ENCODE peak calls at places on chromosomes 4 and X, in six cellular contexts. One of them, this sample, is unnamed.

GRCh38 chrX:135086197-135086854 is 34.0 kb downstream of the ETDB start:
- DNase-seq in left ventricle myocardium superior: no peak
- DNase-seq in brain microvascular endothelial cell: peak; percentile 45
- DNase-seq in activated naive CD4-positive, alpha-beta T cell treated with anti-CD3 and anti-CD28 coated beads, Interleukin-2, amount 50 U/mL, for 16 hours: peak; percentile 15
- DNase-seq in stimulated activated effector memory CD8-positive, alpha-beta T cell treated with anti-CD3 and anti-CD28 coated beads, Interleukin-12 subunit alpha, Interleukin-12 subunit beta, amount 100 ng/mL, for 72 hours: peak; percentile 53
- DNase-seq in astrocyte of the spinal cord: peak; percentile 56
- DNase-seq in this sample: peak; percentile 57

GRCh38 chrX:110396777-110397176 is 38.1 kb downstream of the RTL9 start:
- DNase-seq in brain microvascular endothelial cell: no peak
- DNase-seq in left ventricle myocardium superior: no peak
- DNase-seq in stimulated activated effector memory CD8-positive, alpha-beta T cell treated with anti-CD3 and anti-CD28 coated beads, Interleukin-12 subunit alpha, Interleukin-12 subunit beta, amount 100 ng/mL, for 72 hours: no peak
- DNase-seq in activated naive CD4-positive, alpha-beta T cell treated with anti-CD3 and anti-CD28 coated beads, Interleukin-2, amount 50 U/mL, for 16 hours: no peak
- DNase-seq in astrocyte of the spinal cord: no peak
- DNase-seq in this sample: no peak

GRCh38 chrX:317424-318067 is 1.1 kb downstream of the GTPBP6 start:
- DNase-seq in activated naive CD4-positive, alpha-beta T cell treated with anti-CD3 and anti-CD28 coated beads, Interleukin-2, amount 50 U/mL, for 16 hours: no peak
- DNase-seq in stimulated activated effector memory CD8-positive, alpha-beta T cell treated with anti-CD3 and anti-CD28 coated beads, Interleukin-12 subunit alpha, Interleukin-12 subunit beta, amount 100 ng/mL, for 72 hours: peak; percentile 99
- DNase-seq in brain microvascular endothelial cell: no peak
- DNase-seq in astrocyte of the spinal cord: no peak
- DNase-seq in left ventricle myocardium superior: no peak
- DNase-seq in this sample: no peak

GRCh38 chr4:41360214-41360910 is 103.6 kb downstream of the UCHL1 start:
- DNase-seq in brain microvascular endothelial cell: no peak
- DNase-seq in stimulated activated effector memory CD8-positive, alpha-beta T cell treated with anti-CD3 and anti-CD28 coated beads, Interleukin-12 subunit alpha, Interleukin-12 subunit beta, amount 100 ng/mL, for 72 hours: no peak
- DNase-seq in left ventricle myocardium superior: peak; percentile 92
- DNase-seq in astrocyte of the spinal cord: peak; percentile 36
- DNase-seq in activated naive CD4-positive, alpha-beta T cell treated with anti-CD3 and anti-CD28 coated beads, Interleukin-2, amount 50 U/mL, for 16 hours: no peak
- DNase-seq in this sample: peak; percentile 58

GRCh38 chr4:675036-675804 is 878 bp downstream of the MYL5 start:
- DNase-seq in astrocyte of the spinal cord: no peak
- DNase-seq in left ventricle myocardium superior: no peak
- DNase-seq in activated naive CD4-positive, alpha-beta T cell treated with anti-CD3 and anti-CD28 coated beads, Interleukin-2, amount 50 U/mL, for 16 hours: no peak
- DNase-seq in brain microvascular endothelial cell: no peak
- DNase-seq in stimulated activated effector memory CD8-positive, alpha-beta T cell treated with anti-CD3 and anti-CD28 coated beads, Interleukin-12 subunit alpha, Interleukin-12 subunit beta, amount 100 ng/mL, for 72 hours: no peak
- DNase-seq in this sample: no peak

GRCh38 chr4:31518796-31519250 is 798.7 kb downstream of the PCDH7 start:
- DNase-seq in brain microvascular endothelial cell: peak; percentile 20
- DNase-seq in left ventricle myocardium superior: no peak
- DNase-seq in stimulated activated effector memory CD8-positive, alpha-beta T cell treated with anti-CD3 and anti-CD28 coated beads, Interleukin-12 subunit alpha, Interleukin-12 subunit beta, amount 100 ng/mL, for 72 hours: no peak
- DNase-seq in astrocyte of the spinal cord: peak; percentile 77
- DNase-seq in activated naive CD4-positive, alpha-beta T cell treated with anti-CD3 and anti-CD28 coated beads, Interleukin-2, amount 50 U/mL, for 16 hours: no peak
- DNase-seq in this sample: peak; percentile 68

GRCh38 chr4:127140306-127140705 is 492.5 kb upstream of the INTU start:
- DNase-seq in stimulated activated effector memory CD8-positive, alpha-beta T cell treated with anti-CD3 and anti-CD28 coated beads, Interleukin-12 subunit alpha, Interleukin-12 subunit beta, amount 100 ng/mL, for 72 hours: no peak
- DNase-seq in left ventricle myocardium superior: no peak
- DNase-seq in activated naive CD4-positive, alpha-beta T cell treated with anti-CD3 and anti-CD28 coated beads, Interleukin-2, amount 50 U/mL, for 16 hours: no peak
- DNase-seq in brain microvascular endothelial cell: no peak
- DNase-seq in astrocyte of the spinal cord: peak; percentile 68
- DNase-seq in this sample: no peak

GRCh38 chr4:8506373-8507250 is 66.0 kb downstream of the TRMT44 start:
- DNase-seq in activated naive CD4-positive, alpha-beta T cell treated with anti-CD3 and anti-CD28 coated beads, Interleukin-2, amount 50 U/mL, for 16 hours: no peak
- DNase-seq in stimulated activated effector memory CD8-positive, alpha-beta T cell treated with anti-CD3 and anti-CD28 coated beads, Interleukin-12 subunit alpha, Interleukin-12 subunit beta, amount 100 ng/mL, for 72 hours: no peak
- DNase-seq in astrocyte of the spinal cord: peak; percentile 76
- DNase-seq in left ventricle myocardium superior: peak; percentile 76
- DNase-seq in brain microvascular endothelial cell: peak; percentile 52
- DNase-seq in this sample: no peak

GRCh38 chrX:27966492-27966891 is 14.8 kb downstream of the DCAF8L1 start:
- DNase-seq in stimulated activated effector memory CD8-positive, alpha-beta T cell treated with anti-CD3 and anti-CD28 coated beads, Interleukin-12 subunit alpha, Interleukin-12 subunit beta, amount 100 ng/mL, for 72 hours: no peak
- DNase-seq in left ventricle myocardium superior: no peak
- DNase-seq in astrocyte of the spinal cord: no peak
- DNase-seq in activated naive CD4-positive, alpha-beta T cell treated with anti-CD3 and anti-CD28 coated beads, Interleukin-2, amount 50 U/mL, for 16 hours: no peak
- DNase-seq in brain microvascular endothelial cell: no peak
- DNase-seq in this sample: no peak

GRCh38 chr4:95129708-95130343 is 372.1 kb downstream of the BMPR1B start:
- DNase-seq in astrocyte of the spinal cord: peak; percentile 99
- DNase-seq in brain microvascular endothelial cell: peak; percentile 99
- DNase-seq in left ventricle myocardium superior: no peak
- DNase-seq in activated naive CD4-positive, alpha-beta T cell treated with anti-CD3 and anti-CD28 coated beads, Interleukin-2, amount 50 U/mL, for 16 hours: no peak
- DNase-seq in stimulated activated effector memory CD8-positive, alpha-beta T cell treated with anti-CD3 and anti-CD28 coated beads, Interleukin-12 subunit alpha, Interleukin-12 subunit beta, amount 100 ng/mL, for 72 hours: no peak
- DNase-seq in this sample: peak; percentile 93

GRCh38 chrX:71053217-71053621 is 14.9 kb downstream of the SNX12 start:
- DNase-seq in brain microvascular endothelial cell: peak; percentile 3
- DNase-seq in left ventricle myocardium superior: peak; percentile 43
- DNase-seq in stimulated activated effector memory CD8-positive, alpha-beta T cell treated with anti-CD3 and anti-CD28 coated beads, Interleukin-12 subunit alpha, Interleukin-12 subunit beta, amount 100 ng/mL, for 72 hours: no peak
- DNase-seq in astrocyte of the spinal cord: peak; percentile 19
- DNase-seq in activated naive CD4-positive, alpha-beta T cell treated with anti-CD3 and anti-CD28 coated beads, Interleukin-2, amount 50 U/mL, for 16 hours: no peak
- DNase-seq in this sample: no peak

This sample was measured in NCI-H226.